ENCODE peak calls at places on chromosomes 4 and X, in six cellular contexts. A is MG63, L is HFF-Myc, T is tibial artery, Q is PC-3, U is psoas muscle. K is an unnamed sample.

GRCh38 chr4:152684007-152684406 is 4.2 kb upstream of the TMEM154 start:
- DNase-seq in U (no peak), A (no peak), L (no peak), Q (no peak), T (no peak), K (no peak)

GRCh38 chr4:1539859-1540600 is 133.8 kb upstream of the NKX1-1 start:
- DNase-seq in Q (no peak), L (no peak), A (no peak), U (peak), T (no peak), K (no peak)

GRCh38 chr4:106305435-106306055 is 10.5 kb downstream of the TBCK start:
- DNase-seq in U (no peak), A (no peak), T (no peak), Q (no peak), L (no peak), K (no peak)

GRCh38 chr4:53962516-53963225 is 101.7 kb downstream of the CHIC2 start:
- DNase-seq in Q (peak), T (no peak), A (peak), L (no peak), U (no peak), K (peak)

GRCh38 chr4:17232575-17233253 is 279.2 kb downstream of the QDPR start:
- DNase-seq in T (peak), U (no peak), L (peak), Q (no peak), A (peak), K (peak)

GRCh38 chrX:1649623-1650022 is 34.8 kb downstream of the ASMT start:
- DNase-seq in U (no peak), Q (no peak), L (no peak), T (no peak), A (no peak), K (no peak)

GRCh38 chrX:97211070-97211469 is 327.4 kb downstream of the RPA4 start:
- DNase-seq in A (no peak), Q (peak), T (no peak), L (no peak), U (no peak), K (no peak)

GRCh38 chrX:10014462-10015373 is 47.6 kb downstream of the CLDN34 start:
- DNase-seq in Q (peak), U (peak), A (peak), T (peak), L (no peak), K (peak)

GRCh38 chr4:108331905-108332632 is 163.3 kb upstream of the LEF1 start:
- DNase-seq in Q (no peak), T (no peak), L (no peak), U (no peak), A (no peak), K (no peak)

GRCh38 chrX:115138040-115138439 is 51.2 kb upstream of the RBMXL3 start:
- DNase-seq in T (no peak), L (no peak), Q (no peak), U (no peak), A (no peak), K (no peak)

GRCh38 chrX:115134366-115134765 is 54.8 kb upstream of the RBMXL3 start:
- DNase-seq in L (no peak), T (no peak), U (no peak), Q (no peak), A (no peak), K (no peak)
- H3K4me3 ChIP-seq in L (no peak), T (no peak), U (no peak), Q (no peak), A (no peak), K (no peak)

GRCh38 chrX:131827935-131828334 is 195.2 kb upstream of the STK26 start:
- DNase-seq in A (no peak), Q (peak), L (no peak), U (no peak), T (no peak), K (no peak)

GRCh38 chrX:131830400-131831184 is 192.5 kb upstream of the STK26 start:
- DNase-seq in Q (peak), U (peak), L (no peak), A (peak), T (peak), K (no peak)

GRCh38 chrX:131826572-131826971 is 196.5 kb upstream of the STK26 start:
- DNase-seq in Q (no peak), L (no peak), A (no peak), T (no peak), U (no peak), K (no peak)

GRCh38 chrX:131828482-131828881 is 194.6 kb upstream of the STK26 start:
- DNase-seq in U (no peak), A (no peak), Q (no peak), L (no peak), T (no peak), K (no peak)

GRCh38 chrX:131831185-131831520 is 191.9 kb upstream of the STK26 start:
- DNase-seq in A (no peak), U (no peak), T (no peak), L (no peak), Q (no peak), K (no peak)
- H3K4me3 ChIP-seq in A (peak), U (peak), T (no peak), L (no peak), Q (no peak), K (no peak)

GRCh38 chrX:134024686-134025377 is 39.4 kb upstream of the GPC3 start:
- DNase-seq in T (no peak), L (no peak), U (no peak), Q (no peak), A (no peak), K (no peak)

GRCh38 chrX:134025986-134026731 is 40.8 kb upstream of the GPC3 start:
- DNase-seq in A (no peak), T (no peak), Q (no peak), L (no peak), U (no peak), K (no peak)

GRCh38 chrX:134023851-134024281 is 38.5 kb upstream of the GPC3 start:
- DNase-seq in A (no peak), U (no peak), L (no peak), Q (no peak), T (no peak), K (no peak)

GRCh38 chrX:134020910-134021309 is 35.5 kb upstream of the GPC3 start:
- DNase-seq in T (no peak), L (no peak), Q (no peak), A (no peak), U (no peak), K (no peak)

GRCh38 chrX:134026732-134027311 is 41.4 kb upstream of the GPC3 start:
- DNase-seq in Q (peak), A (peak), T (peak), U (no peak), L (no peak), K (no peak)
- H3K4me3 ChIP-seq in Q (no peak), A (no peak), T (no peak), U (peak), L (no peak), K (no peak)

DNA sequence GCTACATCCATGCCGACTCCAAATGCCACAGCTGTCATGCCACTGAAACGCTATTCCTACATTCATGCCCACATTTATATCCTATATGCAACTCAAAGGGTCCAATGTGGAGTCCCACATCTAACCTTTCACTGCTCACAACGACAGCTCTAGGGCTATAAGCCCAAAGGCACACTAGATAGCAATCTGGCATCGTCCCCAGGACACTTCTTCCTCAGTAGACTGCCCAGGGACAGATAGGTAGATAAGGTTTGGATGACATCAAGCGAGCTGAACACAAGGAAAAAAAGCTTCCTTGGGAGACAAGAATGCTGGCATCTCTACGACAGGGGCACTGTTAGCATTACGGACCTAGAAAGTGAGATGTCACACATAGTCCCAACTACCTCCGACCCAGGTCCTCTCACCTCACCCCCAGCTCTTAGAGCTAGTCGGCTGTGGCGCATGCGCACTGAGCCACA is 685 bp downstream of the RAB9B start:
- DNase-seq in U (no peak), T (no peak), L (no peak), Q (peak), A (no peak), K (no peak)
- H3K4me3 ChIP-seq in U (peak), T (peak), L (peak), Q (peak), A (peak), K (peak)

K was measured in BJ.